ENCODE peak calls at places on chromosomes 12 and 14, in five cellular contexts. G is hepatocyte; B is kidney tubule cell; Z is stimulated activated CD4-positive, alpha-beta T cell treated with anti-CD3 and anti-CD28 coated beads, Interleukin-2, amount 100 ng/mL, for 24 hours; W is hippocampal formation. H is an unnamed sample.

GRCh38 chr12:125518074-125518473 is 452.8 kb downstream of the AACS start:
- DNase-seq in B (no peak), W (no peak), G (peak; percentile 70), Z (no peak), H (peak; percentile 11)

GRCh38 chr14:37124617-37125016 is 47.8 kb downstream of the SLC25A21 start:
- DNase-seq in Z (no peak), G (peak; percentile 4), W (no peak), B (peak; percentile 15), H (no peak)

GRCh38 chr12:126033746-126034145 is 968.5 kb downstream of the AACS start:
- DNase-seq in B (peak; percentile 4), G (peak; percentile 50), W (no peak), Z (no peak), H (no peak)

GRCh38 chr12:113340061-113340460 is 5.2 kb upstream of the SLC8B1 start:
- DNase-seq in W (no peak), B (no peak), Z (no peak), G (no peak), H (no peak)

GRCh38 chr14:68779761-68780323 is 13.0 kb downstream of the ZFP36L1 start:
- DNase-seq in B (peak; percentile 95), Z (peak; percentile 42), W (no peak), G (peak; percentile 87), H (no peak)

GRCh38 chr14:56119221-56119967 is 1.2 kb downstream of the PELI2 start:
- DNase-seq in Z (peak; percentile 50), G (peak; percentile 61), B (peak; percentile 51), W (peak; percentile 39), H (no peak)

GRCh38 chr12:68292157-68292940 is 38.9 kb upstream of the IL22 start:
- DNase-seq in W (no peak), B (peak; percentile 25), Z (no peak), G (no peak), H (no peak)

GRCh38 chr12:26845057-26845666 is 12.2 kb upstream of the ITPR2 start:
- DNase-seq in Z (peak; percentile 35), B (peak; percentile 53), W (no peak), G (peak; percentile 72), H (no peak)

GRCh38 chr12:79525357-79525756 is 165.4 kb downstream of the PAWR start:
- DNase-seq in W (no peak), B (no peak), G (no peak), Z (no peak), H (no peak)

GRCh38 chr14:96249016-96249415 is 7.0 kb upstream of the BDKRB1 start:
- DNase-seq in B (no peak), G (peak; percentile 59), W (no peak), Z (no peak), H (no peak)

H was measured in iPS DF 6.9.